ENCODE peak calls at places on chromosomes 2 and 18, in four cellular contexts. J is gastrocnemius medialis, T is HepG2, S is heart left ventricle. C is an unnamed sample.

GRCh38 chr2:156046900-156047299 is 285.6 kb downstream of the NR4A2 start:
- ATAC-seq in S (no peak), J (no peak), T (no peak), C (no peak)

GRCh38 chr2:29920631-29921559 is 491 bp downstream of the ALK start:
- ATAC-seq in T (peak; percentile 28), J (no peak), S (peak; percentile 35), C (peak; percentile 6)

GRCh38 chr2:176967911-176968451 is 244.6 kb upstream of the HNRNPA3 start:
- ATAC-seq in J (no peak), S (no peak), T (no peak), C (no peak)

GRCh38 chr2:5672749-5673147 is 19.4 kb upstream of the SOX11 start:
- ATAC-seq in T (no peak), J (no peak), S (no peak), C (no peak)

GRCh38 chr2:38116762-38117161 is 40.8 kb upstream of the CYP1B1 start:
- ATAC-seq in J (peak; percentile 48), T (no peak), S (peak; percentile 30), C (no peak)

GRCh38 chr2:217886720-217887309 is 116.0 kb downstream of the TNS1 start:
- ATAC-seq in T (peak; percentile 84), J (peak; percentile 69), S (peak; percentile 9), C (peak; percentile 24)

GRCh38 chr18:58983260-58983659 is 118.6 kb downstream of the ZNF532 start:
- ATAC-seq in T (no peak), J (peak; percentile 13), S (peak; percentile 72), C (no peak)

GRCh38 chr2:150167711-150168110 is 319.8 kb downstream of the RND3 start:
- ATAC-seq in T (no peak), J (no peak), S (no peak), C (no peak)

GRCh38 chr2:121804340-121804739 is 48.9 kb downstream of the TSN start:
- ATAC-seq in T (no peak), J (no peak), S (no peak), C (no peak)

GRCh38 chr2:65364054-65364651 is 68.2 kb downstream of the SPRED2 start:
- ATAC-seq in S (no peak), T (peak; percentile 43), J (no peak), C (no peak)

GRCh38 chr2:2577366-2577765 is 246.3 kb upstream of the MYT1L start:
- ATAC-seq in J (peak; percentile 30), S (no peak), T (no peak), C (no peak)

DNA sequence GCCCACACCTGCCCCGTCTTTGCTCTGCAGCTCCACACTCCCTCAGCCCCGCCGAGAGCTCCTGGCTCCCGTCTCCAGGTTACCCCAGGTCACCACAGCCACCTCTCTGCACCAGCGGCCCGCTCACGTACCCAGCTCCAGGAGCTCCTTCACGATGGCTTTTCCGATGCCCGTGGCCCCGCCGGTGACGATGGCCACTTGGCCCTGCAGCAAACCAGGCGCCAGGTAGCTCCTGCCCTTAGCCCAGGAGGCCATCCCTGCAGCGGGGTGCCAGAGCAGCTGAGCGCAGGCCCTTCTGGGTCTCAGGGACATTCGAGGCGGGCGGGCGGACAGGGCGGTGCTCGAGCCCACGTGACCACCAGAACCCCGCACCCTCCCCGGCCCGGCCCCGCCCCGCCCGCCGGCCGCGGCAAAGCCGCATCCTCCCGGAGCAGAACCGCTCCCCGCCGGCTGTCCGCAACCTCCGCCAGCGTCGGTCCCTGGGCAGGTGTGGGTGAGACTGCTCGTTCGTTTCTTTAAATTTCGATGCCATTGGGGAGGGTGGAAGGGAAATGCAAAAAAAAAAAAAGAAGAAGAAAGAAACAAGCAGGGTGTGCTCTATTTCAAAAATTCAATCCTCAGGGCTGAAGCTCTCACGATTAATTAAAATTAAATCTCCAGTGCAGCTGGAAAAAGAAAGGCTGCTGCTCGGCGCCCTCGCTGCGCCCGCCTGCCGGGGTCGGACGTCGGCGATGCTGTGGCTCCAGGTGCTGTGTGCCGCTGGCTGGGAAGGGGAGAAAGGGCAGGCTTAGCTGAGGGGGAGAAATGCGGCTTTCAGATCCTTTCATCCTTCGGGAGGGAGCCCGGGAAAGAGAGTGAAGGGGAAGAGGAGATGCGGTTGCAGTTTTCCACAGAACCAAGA is at the start of the genes PECR and TMEM169:
- ATAC-seq in S (peak; percentile 99), T (peak; percentile 93), J (peak; percentile 90), C (peak; percentile 97)
- TF ChIP-seq POLR2A in S (peak; percentile 36), T (peak; percentile 100), J (no peak), C (peak; percentile 19)

DNA sequence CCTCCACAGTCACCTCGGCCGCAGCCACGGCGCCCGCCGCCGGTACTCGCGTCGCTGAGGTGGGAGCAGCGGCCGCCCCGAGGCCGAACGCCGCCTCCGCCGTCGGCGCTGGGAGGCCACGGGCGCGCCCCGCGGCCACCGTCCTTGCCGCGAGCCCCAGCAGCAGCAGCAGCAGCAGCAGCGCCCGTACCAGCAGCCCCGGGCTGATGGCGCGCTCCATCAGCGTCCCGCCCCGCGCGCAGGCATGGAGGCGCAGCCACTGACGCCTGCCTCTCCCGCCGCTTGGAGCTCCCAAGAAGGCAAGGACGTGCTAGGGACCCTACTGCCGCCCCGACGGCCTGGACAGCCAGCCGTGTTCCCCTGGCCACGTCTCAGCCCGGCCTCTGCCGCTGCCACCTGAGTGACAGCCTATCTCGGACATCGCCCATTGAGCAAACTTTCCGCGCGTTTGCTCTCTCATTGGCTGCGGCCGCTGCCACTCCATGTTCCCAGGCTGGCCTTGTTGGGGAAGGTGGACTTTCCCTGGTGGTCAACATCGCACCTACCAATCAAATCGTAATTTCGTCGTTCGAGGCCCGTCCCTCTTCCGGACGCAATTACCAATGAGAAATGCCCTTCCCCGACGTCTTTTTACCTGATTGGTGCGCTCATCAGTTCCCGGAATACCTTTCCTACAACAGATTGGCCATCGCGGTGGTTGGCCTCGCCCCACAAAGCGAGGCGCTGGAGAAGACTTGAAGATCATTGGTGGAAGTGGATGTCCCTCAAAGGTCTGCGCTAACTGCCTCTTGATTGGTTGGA is at the start of gene EIF2AK3:
- ATAC-seq in S (peak; percentile 95), T (peak; percentile 94), J (peak; percentile 91), C (peak; percentile 95)
- TF ChIP-seq POLR2A in S (peak; percentile 98), T (peak; percentile 97), J (peak; percentile 98), C (peak; percentile 96)

GRCh38 chr2:102736607-102737409 is 25.0 kb upstream of the TMEM182 start:
- ATAC-seq in J (peak; percentile 80), T (peak; percentile 94), S (peak; percentile 98), C (peak; percentile 93)
- TF ChIP-seq POLR2A in J (peak; percentile 55), T (peak; percentile 97), S (peak; percentile 67), C (peak; percentile 73)

GRCh38 chr2:133566967-133567645 is 1.2 kb downstream of the NCKAP5 start:
- ATAC-seq in T (peak; percentile 65), S (peak; percentile 94), J (peak; percentile 61), C (no peak)
- TF ChIP-seq POLR2A in T (no peak), S (peak; percentile 48), J (no peak), C (no peak)

GRCh38 chr2:61065706-61066688 is at the start of gene SANBR:
- ATAC-seq in J (peak; percentile 94), T (peak; percentile 97), S (peak; percentile 99), C (peak; percentile 99)
- TF ChIP-seq POLR2A in J (peak; percentile 80), T (peak; percentile 84), S (peak; percentile 77), C (peak; percentile 34)

DNA sequence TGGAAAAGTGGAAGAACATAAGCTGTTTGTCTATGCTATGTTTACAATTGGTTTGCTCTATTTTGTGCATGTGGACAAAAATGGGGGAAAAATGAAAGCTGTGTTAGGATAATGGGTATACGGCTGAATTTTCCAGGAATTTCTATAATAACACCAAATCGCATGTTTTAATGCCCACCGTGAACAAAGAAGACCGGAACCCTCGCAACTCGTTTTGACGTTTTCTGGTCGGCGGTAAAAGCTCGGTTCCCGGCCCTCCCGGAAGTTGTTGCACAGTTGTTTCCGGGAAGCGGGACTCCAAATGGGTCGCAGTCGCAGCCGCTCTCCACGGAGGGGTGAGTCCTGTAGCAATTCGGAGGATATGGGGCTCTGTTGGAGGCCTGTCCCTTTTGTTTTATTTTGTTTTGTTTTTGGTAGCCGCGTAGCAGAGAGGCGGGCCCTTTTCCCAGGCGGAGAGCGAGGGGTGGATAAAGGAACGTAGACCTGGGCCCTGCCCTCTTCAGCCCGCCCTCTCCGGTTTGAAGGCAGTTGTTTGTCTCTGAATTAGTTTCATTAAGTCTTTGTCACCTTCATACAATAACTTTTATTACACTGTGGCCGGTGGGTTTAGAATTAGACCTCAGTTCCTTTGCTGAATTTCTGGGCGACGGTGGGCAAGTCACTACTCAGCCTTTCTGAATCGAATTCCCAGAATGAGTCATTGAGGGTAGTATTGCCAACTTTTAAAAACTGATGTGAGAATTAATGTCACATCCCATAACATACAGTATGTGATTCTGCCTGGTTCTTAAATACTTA is at the start of gene SNRNP27:
- ATAC-seq in S (peak; percentile 90), J (peak; percentile 92), T (peak; percentile 93), C (peak; percentile 87)
- TF ChIP-seq POLR2A in S (peak; percentile 46), J (no peak), T (peak; percentile 78), C (peak; percentile 57)

DNA sequence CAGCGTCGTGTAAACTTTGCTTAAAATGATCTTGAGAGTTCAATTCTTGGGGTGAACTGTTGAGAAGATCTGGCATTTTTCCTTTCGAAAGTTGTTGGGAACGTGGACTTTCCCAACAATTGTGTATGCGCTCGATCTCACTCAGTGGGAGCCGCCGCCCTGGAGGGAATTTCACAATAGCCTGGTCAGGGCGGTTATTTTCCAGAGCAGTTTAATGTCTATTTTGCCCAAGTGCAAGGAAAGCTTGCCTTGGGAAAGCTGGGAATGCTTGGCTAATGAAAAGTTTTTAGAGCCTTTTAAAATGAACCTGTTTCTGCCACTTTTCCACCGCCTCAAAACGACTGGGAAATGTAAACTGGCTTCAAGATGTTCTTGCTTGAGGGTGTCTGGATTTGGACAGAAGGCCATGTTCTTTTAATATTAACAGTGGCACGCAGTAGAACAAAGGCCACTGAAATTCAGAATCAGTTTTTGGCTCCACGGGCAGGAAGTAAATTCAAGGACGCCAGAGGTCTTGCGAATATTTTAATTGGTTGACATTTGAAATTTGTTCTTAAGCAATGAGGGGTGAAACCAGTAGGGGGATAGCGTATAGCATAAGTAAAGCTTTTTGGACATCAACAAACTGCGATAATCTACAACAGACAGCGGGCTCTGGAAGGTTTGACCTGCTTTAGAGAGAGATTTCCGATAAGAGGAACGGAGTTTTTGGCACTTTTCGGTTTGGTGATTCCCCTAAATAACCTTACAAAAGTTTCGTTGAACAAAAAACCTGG is 1.2 kb downstream of the CFLAR start:
- ATAC-seq in J (peak; percentile 42), T (peak; percentile 34), S (peak; percentile 33), C (peak; percentile 74)
- TF ChIP-seq POLR2A in J (peak; percentile 41), T (peak; percentile 24), S (peak; percentile 52), C (peak; percentile 30)